ENCODE peak calls at places on chromosome 21, in four cellular contexts. V, S, J and N are unnamed samples.

GRCh38 chr21:36035381-36035791 is 24.9 kb downstream of the SETD4 start:
- DNase-seq in V (no peak), S (peak), J (no peak), N (no peak)

GRCh38 chr21:37937668-37938067 is 21.4 kb upstream of the KCNJ6 start:
- DNase-seq in V (no peak), S (no peak), J (peak), N (no peak)

GRCh38 chr21:39006653-39007417 is 176.4 kb downstream of the PSMG1 start:
- DNase-seq in V (no peak), S (peak), J (no peak), N (peak)

GRCh38 chr21:39924577-39925308 is 57.5 kb downstream of the PCP4 start:
- DNase-seq in V (no peak), S (peak), J (no peak), N (no peak)

GRCh38 chr21:25717491-25718139 is 17.1 kb downstream of the ATP5PF start:
- DNase-seq in V (no peak), S (no peak), J (peak), N (no peak)

GRCh38 chr21:23534833-23535232 is 2072.4 kb downstream of the MRPL39 start:
- DNase-seq in V (no peak), S (no peak), J (no peak), N (no peak)

GRCh38 chr21:27580276-27580675 is 613.4 kb upstream of the ADAMTS5 start:
- DNase-seq in V (no peak), S (no peak), J (peak), N (no peak)

GRCh38 chr21:32463889-32464300 is 51.4 kb downstream of the EVA1C start:
- DNase-seq in V (peak), S (no peak), J (peak), N (no peak)

GRCh38 chr21:44958471-44959191 is 18.8 kb downstream of the SLX9 start:
- DNase-seq in V (no peak), S (peak), J (no peak), N (peak)
- H3K4me3 ChIP-seq in V (no peak), S (no peak), J (no peak), N (no peak)

DNA sequence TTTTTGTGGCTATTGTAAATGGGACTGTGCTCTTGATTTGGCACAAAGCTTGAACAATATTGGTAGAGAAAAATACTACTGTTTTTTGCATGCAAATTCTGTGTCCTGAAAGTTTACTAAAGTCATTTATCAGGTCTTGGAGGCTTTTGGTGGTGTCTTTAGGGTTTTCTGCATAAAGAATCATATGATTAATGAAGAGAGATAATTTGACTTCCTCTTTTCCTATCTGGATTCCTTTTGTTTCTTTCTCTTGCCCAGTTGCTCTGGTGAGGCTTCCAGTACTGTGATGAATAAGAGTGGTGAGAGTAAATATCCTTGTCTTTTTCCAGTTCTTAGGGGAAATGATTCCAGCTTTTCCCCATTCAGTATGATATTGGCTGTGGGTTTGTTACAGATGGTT is 1166.7 kb downstream of the NCAM2 start:
- DNase-seq in V (no peak), S (no peak), J (no peak), N (no peak)
- TF ChIP-seq CTCF in V (no peak), S (no peak), J (no peak), N (no peak)

GRCh38 chr21:29077651-29078090 is 4.2 kb upstream of the CCT8 start:
- DNase-seq in V (no peak), S (peak), J (peak), N (no peak)
- H3K4me3 ChIP-seq in V (peak), S (peak), J (peak), N (peak)

DNA sequence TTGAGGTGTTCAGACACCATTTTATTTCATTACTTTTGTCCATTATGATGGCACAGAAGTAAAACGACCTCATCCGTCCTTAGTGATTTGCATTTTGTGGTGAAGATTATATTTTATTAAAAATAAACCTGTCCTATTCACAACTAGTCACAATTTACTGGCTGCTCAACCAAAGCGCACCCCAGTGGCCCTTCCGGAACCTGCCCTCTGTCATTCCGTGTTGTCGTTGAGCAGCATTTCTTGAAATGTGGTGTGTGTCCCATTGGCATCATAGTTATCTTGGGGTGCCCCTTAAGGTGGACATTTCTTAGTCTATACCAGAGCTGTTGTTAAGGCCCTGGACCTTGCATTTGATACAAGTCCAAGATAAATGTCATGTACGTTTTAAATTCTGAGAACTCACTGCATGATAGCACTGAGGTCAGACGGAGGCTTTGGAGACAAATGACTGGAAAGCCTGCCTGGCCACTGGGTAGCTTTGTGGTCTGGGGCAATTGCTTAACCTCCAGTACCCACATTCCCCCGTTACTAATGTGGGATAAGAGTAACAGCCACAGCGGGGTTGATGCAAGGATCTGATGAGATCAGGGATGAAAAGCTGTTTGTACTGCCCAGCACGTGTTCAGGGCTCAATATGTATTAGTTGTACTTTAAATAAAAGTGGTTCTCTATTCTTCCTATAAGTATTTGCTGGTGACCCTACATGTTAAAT is 36.2 kb downstream of the BACH1 start:
- DNase-seq in V (no peak), S (no peak), J (peak), N (no peak)
- TF ChIP-seq CTCF in V (no peak), S (no peak), J (no peak), N (no peak)

GRCh38 chr21:34132202-34132601 is 58.8 kb downstream of the MRPS6 start:
- DNase-seq in V (no peak), S (no peak), J (no peak), N (no peak)
- H3K4me3 ChIP-seq in V (no peak), S (no peak), J (no peak), N (no peak)